ENCODE peak calls at places on chromosomes 13 and 19, in seven cellular contexts. Q is right lobe of liver, S is thoracic aorta, P is psoas muscle, U is adrenal gland, O is heart right ventricle, V is DND-41. B is an unnamed sample.

GRCh38 chr13:21596722-21597121 is 7.2 kb downstream of the MICU2 start:
- DNase-seq in Q (no peak), S (no peak), P (no peak), U (no peak), O (no peak), V (no peak), B (no peak)

GRCh38 chr19:48728882-48729645 is 9.5 kb upstream of the MAMSTR start:
- DNase-seq in Q (no peak), S (no peak), P (no peak), U (no peak), O (no peak), V (no peak), B (peak; percentile 81)

GRCh38 chr19:10603873-10604459 is 16.9 kb upstream of the AP1M2 start:
- DNase-seq in Q (no peak), S (no peak), P (no peak), U (no peak), O (no peak), V (peak; percentile 22), B (no peak)

GRCh38 chr19:7903244-7904073 is at the start of gene MAP2K7:
- DNase-seq in Q (peak; percentile 100), S (peak; percentile 99), P (peak; percentile 100), U (peak; percentile 99), O (peak; percentile 100), V (peak; percentile 100), B (peak; percentile 100)

GRCh38 chr19:47004012-47004465 is 15.6 kb upstream of the NPAS1 start:
- DNase-seq in Q (no peak), S (no peak), P (no peak), U (no peak), O (no peak), V (no peak), B (no peak)

GRCh38 chr19:10548746-10549276 is 5.1 kb downstream of the ATG4D start:
- DNase-seq in Q (no peak), S (no peak), P (no peak), U (no peak), O (no peak), V (no peak), B (no peak)

GRCh38 chr19:39138221-39139211 is 12.9 kb downstream of the PAK4 start:
- DNase-seq in Q (no peak), S (no peak), P (no peak), U (no peak), O (no peak), V (no peak), B (peak; percentile 39)

GRCh38 chr13:35789335-35790166 is 313.1 kb upstream of the MAB21L1 start:
- DNase-seq in Q (no peak), S (no peak), P (no peak), U (no peak), O (no peak), V (no peak), B (no peak)

GRCh38 chr13:49869514-49869913 is 66.6 kb downstream of the SPRYD7 start:
- DNase-seq in Q (no peak), S (no peak), P (no peak), U (no peak), O (no peak), V (no peak), B (peak; percentile 83)

GRCh38 chr19:54316746-54317107 is 3.8 kb upstream of the LILRA5 start:
- DNase-seq in Q (peak; percentile 45), S (no peak), P (no peak), U (peak; percentile 36), O (peak; percentile 34), V (peak; percentile 15), B (peak; percentile 73)

GRCh38 chr19:33868821-33869412 is 72.2 kb downstream of the KCTD15 start:
- DNase-seq in Q (no peak), S (no peak), P (peak; percentile 37), U (no peak), O (peak; percentile 50), V (no peak), B (peak; percentile 74)

GRCh38 chr19:24054044-24054935 is 32.7 kb upstream of the ZNF254 start:
- DNase-seq in Q (no peak), S (no peak), P (no peak), U (no peak), O (no peak), V (no peak), B (no peak)

GRCh38 chr13:40798380-40798779 is 9.0 kb downstream of the SLC25A15 start:
- DNase-seq in Q (peak; percentile 39), S (no peak), P (no peak), U (no peak), O (no peak), V (peak; percentile 62), B (no peak)

GRCh38 chr13:40799508-40799907 is 10.1 kb downstream of the SLC25A15 start:
- DNase-seq in Q (no peak), S (no peak), P (no peak), U (no peak), O (no peak), V (no peak), B (no peak)

GRCh38 chr13:40793339-40793738 is 3.9 kb downstream of the SLC25A15 start:
- DNase-seq in Q (no peak), S (no peak), P (no peak), U (no peak), O (no peak), V (no peak), B (no peak)

GRCh38 chr13:40794414-40795368 is 5.3 kb downstream of the SLC25A15 start:
- DNase-seq in Q (peak; percentile 73), S (no peak), P (no peak), U (no peak), O (no peak), V (no peak), B (no peak)

GRCh38 chr13:40796649-40797048 is 7.2 kb downstream of the SLC25A15 start:
- DNase-seq in Q (no peak), S (no peak), P (no peak), U (no peak), O (no peak), V (no peak), B (no peak)
- H3K36me3 ChIP-seq in Q (no peaks in the 10 kb centered on the region), S (peaks cover 8% of the 10 kb centered on the region), P (peaks cover 67% of the 10 kb centered on the region), U (peaks cover 6% of the 10 kb centered on the region), O (peaks cover 3% of the 10 kb centered on the region), V (peaks cover 79% of the 10 kb centered on the region), B (peaks cover 24% of the 10 kb centered on the region)

DNA sequence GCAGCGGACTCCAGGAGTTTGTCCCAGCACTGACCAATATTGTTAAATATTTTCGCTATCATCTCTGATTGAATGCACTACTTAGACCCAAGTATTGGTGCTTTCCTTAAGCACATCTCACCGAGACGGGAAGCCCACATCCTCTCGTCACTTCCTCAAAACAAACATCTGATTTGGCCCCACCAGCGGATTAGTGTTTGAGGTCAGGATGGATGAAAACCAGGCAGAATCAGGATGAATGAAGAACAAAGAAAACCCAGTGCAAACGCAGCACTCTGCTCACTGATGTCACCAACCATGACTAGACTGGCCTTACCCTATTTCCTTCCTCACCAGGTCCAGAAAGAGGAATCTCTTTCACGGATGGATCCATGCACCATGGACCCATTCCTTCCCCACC is 6.0 kb downstream of the PLAUR start:
- DNase-seq in Q (no peak), S (no peak), P (no peak), U (no peak), O (no peak), V (peak; percentile 65), B (no peak)
- H3K36me3 ChIP-seq in Q (no peaks in the 10 kb centered on the region), S (peaks cover 10% of the 10 kb centered on the region), P (no peaks in the 10 kb centered on the region), U (no peaks in the 10 kb centered on the region), O (no peaks in the 10 kb centered on the region), V (peaks cover 12% of the 10 kb centered on the region), B (peaks cover 51% of the 10 kb centered on the region)

DNA sequence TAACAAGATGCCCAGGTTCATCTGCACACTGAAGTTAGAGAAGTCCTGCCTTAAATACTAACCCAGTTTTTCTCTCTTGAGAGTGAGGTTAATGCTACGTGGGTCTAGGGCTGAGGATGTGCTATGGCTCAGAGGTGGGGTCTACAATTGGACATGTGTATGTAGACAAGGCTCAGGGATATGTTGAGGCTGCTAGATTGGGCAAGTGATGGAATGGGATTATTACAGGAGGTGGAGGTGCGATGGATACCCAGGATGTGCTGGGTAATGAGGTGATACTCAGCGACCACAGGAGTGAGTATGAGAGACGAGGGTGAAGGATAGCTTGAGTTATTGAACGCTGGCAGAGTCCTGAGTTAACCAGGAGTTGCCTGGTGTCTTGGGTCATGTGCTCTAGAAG is 38.1 kb downstream of the PPP2R1A start:
- DNase-seq in Q (no peak), S (no peak), P (no peak), U (no peak), O (no peak), V (no peak), B (peak; percentile 20)
- H3K36me3 ChIP-seq in Q (peaks cover 39% of the 10 kb centered on the region), S (peaks cover 45% of the 10 kb centered on the region), P (peaks cover 79% of the 10 kb centered on the region), U (peaks cover 54% of the 10 kb centered on the region), O (peaks cover 42% of the 10 kb centered on the region), V (peaks cover 59% of the 10 kb centered on the region), B (peaks cover 55% of the 10 kb centered on the region)

GRCh38 chr19:40323705-40324104 is 24.5 kb downstream of the C19orf47 start:
- DNase-seq in Q (no peak), S (no peak), P (no peak), U (no peak), O (no peak), V (no peak), B (no peak)
- H3K36me3 ChIP-seq in Q (peaks cover 6% of the 10 kb centered on the region), S (peaks cover 72% of the 10 kb centered on the region), P (peaks cover 97% of the 10 kb centered on the region), U (peaks cover 75% of the 10 kb centered on the region), O (peaks cover 76% of the 10 kb centered on the region), V (peaks cover 87% of the 10 kb centered on the region), B (peaks cover 47% of the 10 kb centered on the region)

GRCh38 chr19:1392939-1393530 is 8.3 kb downstream of the GAMT start:
- DNase-seq in Q (no peak), S (no peak), P (no peak), U (no peak), O (no peak), V (no peak), B (no peak)
- H3K36me3 ChIP-seq in Q (peaks cover 13% of the 10 kb centered on the region), S (peaks cover 36% of the 10 kb centered on the region), P (peaks cover 68% of the 10 kb centered on the region), U (peaks cover 49% of the 10 kb centered on the region), O (peaks cover 19% of the 10 kb centered on the region), V (peaks cover 71% of the 10 kb centered on the region), B (peaks cover 10% of the 10 kb centered on the region)

GRCh38 chr19:13957107-13957506 is 4.8 kb downstream of the DCAF15 start:
- DNase-seq in Q (no peak), S (no peak), P (no peak), U (no peak), O (no peak), V (no peak), B (no peak)

GRCh38 chr19:13954185-13954584 is 1.9 kb downstream of the DCAF15 start:
- DNase-seq in Q (no peak), S (no peak), P (no peak), U (no peak), O (no peak), V (no peak), B (no peak)

GRCh38 chr19:13956365-13956744 is 4.0 kb downstream of the DCAF15 start:
- DNase-seq in Q (no peak), S (no peak), P (no peak), U (no peak), O (no peak), V (no peak), B (no peak)

GRCh38 chr19:13958043-13958442 is 5.7 kb downstream of the DCAF15 start:
- DNase-seq in Q (no peak), S (no peak), P (no peak), U (no peak), O (no peak), V (no peak), B (no peak)

GRCh38 chr19:13955662-13956364 is 3.5 kb downstream of the DCAF15 start:
- DNase-seq in Q (no peak), S (no peak), P (no peak), U (no peak), O (no peak), V (no peak), B (no peak)
- H3K36me3 ChIP-seq in Q (peaks cover 15% of the 10 kb centered on the region), S (peaks cover 45% of the 10 kb centered on the region), P (peaks cover 66% of the 10 kb centered on the region), U (peaks cover 55% of the 10 kb centered on the region), O (peaks cover 26% of the 10 kb centered on the region), V (peaks cover 75% of the 10 kb centered on the region), B (peaks cover 36% of the 10 kb centered on the region)

B was measured in endodermal cell.